ENCODE peak calls at places on chromosome 22, in four cellular contexts. A, F, Q and X are unnamed samples.

GRCh38 chr22:19631899-19632670 is 82.2 kb upstream of the SEPTIN5 start:
- DNase-seq in F (no peak), A (peak), Q (peak), X (peak)

GRCh38 chr22:37781434-37782059 is 26.2 kb upstream of the GCAT start:
- DNase-seq in Q (no peak), F (peak), A (no peak), X (peak)

GRCh38 chr22:49962012-49962750 is 1.6 kb downstream of the PIM3 start:
- DNase-seq in F (peak), A (peak), Q (peak), X (peak)

GRCh38 chr22:43478621-43479285 is 66.9 kb downstream of the MPPED1 start:
- DNase-seq in A (no peak), F (no peak), Q (no peak), X (no peak)

GRCh38 chr22:46075764-46076531 is 74.4 kb upstream of the PPARA start:
- DNase-seq in A (peak), Q (no peak), F (peak), X (no peak)

GRCh38 chr22:17035246-17035645 is 27.2 kb upstream of the GAB4 start:
- DNase-seq in F (peak), Q (no peak), A (no peak), X (no peak)

GRCh38 chr22:47628477-47629272 is 866.2 kb downstream of the TBC1D22A start:
- DNase-seq in Q (no peak), A (no peak), F (no peak), X (no peak)

GRCh38 chr22:50723991-50724390 is 14.0 kb upstream of the ACR start:
- DNase-seq in F (no peak), A (no peak), Q (no peak), X (no peak)

GRCh38 chr22:30826670-30827355 is 132.1 kb downstream of the OSBP2 start:
- DNase-seq in Q (no peak), A (no peak), F (no peak), X (no peak)

GRCh38 chr22:30742291-30743256 is 47.9 kb downstream of the OSBP2 start:
- DNase-seq in F (no peak), A (no peak), Q (no peak), X (no peak)

GRCh38 chr22:50471962-50472361 is 2.9 kb downstream of the SBF1 start:
- DNase-seq in A (no peak), Q (no peak), F (no peak), X (no peak)

GRCh38 chr22:24059121-24059520 is 48.0 kb downstream of the CABIN1 start:
- DNase-seq in Q (peak), F (no peak), A (no peak), X (no peak)

GRCh38 chr22:47337161-47337621 is 574.7 kb downstream of the TBC1D22A start:
- DNase-seq in A (no peak), F (peak), Q (peak), X (no peak)

GRCh38 chr22:37260396-37260795 is 16.3 kb upstream of the RAC2 start:
- DNase-seq in Q (no peak), A (no peak), F (no peak), X (peak)

GRCh38 chr22:27984723-27985122 is 65.7 kb upstream of the PITPNB start:
- DNase-seq in F (no peak), Q (no peak), A (no peak), X (no peak)

GRCh38 chr22:50627914-50628542 is at the start of gene ARSA:
- DNase-seq in A (peak), F (peak), Q (peak), X (peak)

GRCh38 chr22:48091060-48091650 is 1328.7 kb downstream of the TBC1D22A start:
- DNase-seq in F (no peak), A (peak), Q (no peak), X (peak)

GRCh38 chr22:41564563-41564962 is 3.8 kb downstream of the CSDC2 start:
- DNase-seq in Q (no peak), F (peak), A (no peak), X (no peak)

GRCh38 chr22:49448546-49448945 is 379.1 kb downstream of the BRD1 start:
- DNase-seq in Q (no peak), A (peak), F (no peak), X (peak)

GRCh38 chr22:37777122-37777687 is 30.5 kb upstream of the GCAT start:
- DNase-seq in A (peak), Q (peak), F (peak), X (no peak)

GRCh38 chr22:27107824-27108223 is 450.4 kb downstream of the MIAT start:
- DNase-seq in F (peak), A (peak), Q (peak), X (peak)

GRCh38 chr22:36397081-36397766 is 9.5 kb upstream of the MYH9 start:
- DNase-seq in A (no peak), F (no peak), Q (peak), X (no peak)

GRCh38 chr22:48223488-48224190 is 1461.2 kb downstream of the TBC1D22A start:
- DNase-seq in F (no peak), Q (no peak), A (no peak), X (no peak)

GRCh38 chr22:22507743-22508273 is 734 bp downstream of the ZNF280B start:
- DNase-seq in F (no peak), Q (no peak), A (no peak), X (no peak)

GRCh38 chr22:36201630-36202312 is at the start of gene APOL4:
- DNase-seq in A (peak), F (peak), Q (no peak), X (peak)

GRCh38 chr22:46966495-46966845 is 204.0 kb downstream of the TBC1D22A start:
- DNase-seq in A (no peak), Q (no peak), F (no peak), X (no peak)

GRCh38 chr22:41780714-41781507 is 19.6 kb upstream of the CCDC134 start:
- DNase-seq in A (peak), Q (peak), F (peak), X (peak)

GRCh38 chr22:31496735-31497146 is 405 bp downstream of the SFI1 start:
- DNase-seq in F (peak), A (peak), Q (peak), X (no peak)

GRCh38 chr22:41598081-41598480 is 8.4 kb upstream of the PMM1 start:
- DNase-seq in F (peak), Q (peak), A (no peak), X (no peak)

GRCh38 chr22:38239101-38239761 is 33.6 kb downstream of the TMEM184B start:
- DNase-seq in F (peak), Q (peak), A (peak), X (no peak)

GRCh38 chr22:33896801-33897620 is 23.3 kb downstream of the LARGE1 start:
- DNase-seq in F (peak), Q (no peak), A (no peak), X (peak)

GRCh38 chr22:44120314-44120704 is 60.4 kb upstream of the PARVG start:
- DNase-seq in F (no peak), A (no peak), Q (no peak), X (no peak)

GRCh38 chr22:21014202-21015050 is 539 bp upstream of the P2RX6 start:
- DNase-seq in Q (peak), A (peak), F (peak), X (peak)

GRCh38 chr22:21013742-21014201 is 1.2 kb upstream of the P2RX6 start:
- DNase-seq in Q (no peak), A (no peak), F (no peak), X (no peak)

GRCh38 chr22:21010426-21011113 is 4.4 kb upstream of the P2RX6 start:
- DNase-seq in A (no peak), F (no peak), Q (no peak), X (peak)

GRCh38 chr22:21015051-21016006 is at the start of gene P2RX6:
- DNase-seq in F (peak), Q (peak), A (no peak), X (peak)

DNA sequence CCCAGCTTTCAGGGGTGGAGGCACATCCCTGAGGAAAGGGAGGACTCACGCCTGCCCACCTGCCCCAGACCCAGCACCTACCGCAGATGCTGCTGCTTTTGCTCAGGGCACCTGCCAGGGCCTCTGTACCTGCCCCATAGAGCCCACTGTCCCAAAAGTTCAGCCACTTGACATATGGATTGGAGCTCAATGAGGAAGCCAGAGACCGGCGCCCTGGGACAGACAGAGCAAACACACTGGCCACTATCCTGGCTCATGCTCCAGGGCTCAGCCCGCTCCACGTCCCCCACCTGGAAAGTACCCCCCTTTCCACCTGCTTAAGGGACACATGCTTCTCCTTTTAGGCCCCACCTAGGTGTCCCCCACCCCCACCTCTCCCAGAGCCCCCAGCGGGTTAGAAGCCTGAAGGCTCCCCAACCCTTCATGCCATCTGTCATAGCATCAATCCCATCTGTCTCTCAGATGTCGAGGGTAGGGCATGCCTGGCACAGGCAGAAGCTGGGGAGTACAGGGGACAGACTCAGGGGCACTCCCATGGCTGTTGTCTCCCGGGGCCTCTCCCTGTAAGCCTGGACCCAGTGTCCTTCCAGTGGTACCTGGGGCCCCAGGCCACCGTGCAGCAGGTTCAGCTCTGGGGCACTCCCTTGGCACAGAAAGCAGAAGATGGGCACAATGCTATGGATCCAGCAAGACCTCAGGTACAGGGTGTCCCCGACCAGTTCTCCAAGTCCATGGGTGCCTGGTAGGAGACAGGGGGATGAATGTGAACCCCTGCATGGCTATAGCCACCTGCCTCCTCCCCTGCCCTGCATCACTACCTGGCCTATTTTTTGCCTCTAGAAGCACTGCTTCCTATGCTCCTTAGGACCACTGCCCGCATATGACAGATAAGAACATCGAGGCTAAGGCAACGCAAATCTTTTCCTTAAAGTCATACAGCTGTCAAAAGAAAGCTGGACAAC is 2.2 kb upstream of the P2RX6 start:
- DNase-seq in A (no peak), F (no peak), Q (no peak), X (peak)
- H3K4me3 ChIP-seq in A (no peak), F (no peak), Q (no peak), X (peak)

GRCh38 chr22:39940757-39941305 is 19.4 kb upstream of the TMA7B start:
- DNase-seq in A (no peak), Q (no peak), F (no peak), X (no peak)

GRCh38 chr22:39939830-39940229 is 20.4 kb upstream of the TMA7B start:
- DNase-seq in Q (no peak), A (no peak), F (no peak), X (no peak)

GRCh38 chr22:39942433-39943213 is 17.6 kb upstream of the TMA7B start:
- DNase-seq in A (no peak), F (no peak), Q (no peak), X (peak)

GRCh38 chr22:39943366-39943765 is 16.8 kb upstream of the TMA7B start:
- DNase-seq in Q (no peak), F (no peak), A (no peak), X (peak)

GRCh38 chr22:39941661-39942060 is 18.5 kb upstream of the TMA7B start:
- DNase-seq in F (no peak), Q (no peak), A (no peak), X (no peak)
- H3K27ac ChIP-seq in F (no peak), Q (no peak), A (no peak), X (no peak)

GRCh38 chr22:29320546-29320945 is 5.0 kb upstream of the RASL10A start:
- DNase-seq in A (no peak), Q (no peak), F (no peak), X (no peak)
- TF ChIP-seq CTCF in A (no peak), Q (peak), F (no peak), X (peak)

GRCh38 chr22:39558254-39558727 is 12.3 kb upstream of the CACNA1I start:
- DNase-seq in Q (no peak), F (no peak), A (no peak), X (peak)

GRCh38 chr22:39559456-39560105 is 11.0 kb upstream of the CACNA1I start:
- DNase-seq in A (no peak), F (peak), Q (no peak), X (peak)

GRCh38 chr22:39560127-39560526 is 10.4 kb upstream of the CACNA1I start:
- DNase-seq in A (no peak), F (no peak), Q (no peak), X (no peak)

GRCh38 chr22:39558950-39559349 is 11.6 kb upstream of the CACNA1I start:
- DNase-seq in Q (no peak), A (no peak), F (no peak), X (no peak)

DNA sequence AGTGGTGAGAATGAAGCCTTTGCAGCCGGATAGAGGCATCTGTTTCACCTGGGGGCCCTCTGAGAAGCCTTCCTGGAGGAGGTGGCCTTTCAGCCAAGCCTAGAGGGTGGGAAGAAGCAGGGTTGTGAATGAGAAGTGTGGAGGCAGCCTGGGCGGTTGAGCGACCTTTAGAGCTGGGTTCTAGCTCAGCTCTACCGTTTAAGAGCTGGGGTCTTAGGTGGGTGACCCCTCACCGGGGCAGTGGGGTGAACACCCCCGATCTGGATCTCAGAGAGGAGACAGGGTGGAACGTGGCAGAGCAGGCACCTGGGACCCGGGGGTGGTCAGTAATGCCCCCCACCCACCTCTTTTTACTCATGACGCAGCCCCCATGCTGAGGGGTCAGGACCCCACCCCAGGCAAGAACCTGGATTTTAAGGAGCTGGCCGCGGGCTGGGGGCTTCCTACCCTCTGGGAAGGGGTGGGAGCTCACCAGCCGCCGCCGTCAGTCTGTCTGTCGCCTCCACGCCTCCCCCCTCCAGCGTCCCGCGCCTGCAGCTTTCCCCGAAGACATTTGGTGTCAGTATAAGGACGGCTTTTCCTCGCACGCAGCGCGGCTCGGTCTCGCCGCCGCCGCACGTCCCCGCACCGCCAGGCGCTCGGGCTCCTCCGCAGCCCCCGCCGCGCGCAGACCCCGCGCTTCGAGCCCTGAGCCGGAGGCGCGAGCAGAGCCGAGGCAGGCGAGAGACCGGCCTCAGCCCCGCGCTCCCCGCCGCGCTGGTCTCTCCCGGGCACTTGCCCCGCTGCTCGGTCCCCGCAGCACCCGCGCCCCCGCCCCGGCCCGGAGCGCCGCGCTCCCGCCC is 13.4 kb upstream of the CACNA1I start:
- DNase-seq in A (no peak), Q (no peak), F (peak), X (peak)
- H3K4me3 ChIP-seq in A (no peak), Q (no peak), F (peak), X (peak)